ENCODE peak calls at places on chromosomes 12 and 14, in nine cellular contexts. L is spleen; O is WERI-Rb-1; T is AG04450; D is neuronal stem cell; J is adrenal gland; Y is cardiac muscle cell; M is CD8-positive, alpha-beta T cell; R is A549. V is an unnamed sample.

GRCh38 chr14:63759454-63759853 is 31.6 kb upstream of the SGPP1 start:
- DNase-seq in L (no peak), O (no peak), T (no peak), D (no peak), J (no peak), Y (no peak), M (no peak), R (no peak), V (no peak)

GRCh38 chr12:53948650-53949593 is 5.8 kb upstream of the HOXC12 start:
- DNase-seq in L (no peak), O (no peak), T (no peak), D (no peak), J (no peak), Y (no peak), M (no peak), R (peak; percentile 61), V (no peak)

GRCh38 chr12:104219908-104220404 is 4.4 kb downstream of the TXNRD1 start:
- DNase-seq in L (no peak), O (no peak), T (no peak), D (no peak), J (peak; percentile 75), Y (no peak), M (no peak), R (peak; percentile 99), V (peak; percentile 96)

GRCh38 chr12:62813031-62813829 is 121.7 kb downstream of the PPM1H start:
- DNase-seq in L (peak; percentile 82), O (no peak), T (peak; percentile 38), D (peak; percentile 62), J (peak; percentile 46), Y (peak; percentile 76), M (no peak), R (peak; percentile 83), V (peak; percentile 56)

GRCh38 chr12:77152623-77153193 is 87.3 kb upstream of the E2F7 start:
- DNase-seq in L (no peak), O (no peak), T (peak; percentile 20), D (peak; percentile 26), J (no peak), Y (peak; percentile 52), M (no peak), R (peak; percentile 31), V (peak; percentile 10)

GRCh38 chr14:38958589-38958988 is 144.4 kb downstream of the SEC23A start:
- DNase-seq in L (no peak), O (no peak), T (no peak), D (no peak), J (no peak), Y (no peak), M (no peak), R (no peak), V (no peak)

GRCh38 chr12:52559979-52560378 is 7.0 kb upstream of the KRT71 start:
- DNase-seq in L (no peak), O (no peak), T (no peak), D (no peak), J (no peak), Y (no peak), M (no peak), R (no peak), V (no peak)

GRCh38 chr12:29314421-29314820 is 66.6 kb downstream of the ERGIC2 start:
- DNase-seq in L (no peak), O (peak; percentile 72), T (no peak), D (no peak), J (peak; percentile 9), Y (no peak), M (no peak), R (no peak), V (no peak)

GRCh38 chr14:68665116-68665515 is 127.8 kb downstream of the ZFP36L1 start:
- DNase-seq in L (no peak), O (no peak), T (no peak), D (no peak), J (peak; percentile 49), Y (no peak), M (no peak), R (no peak), V (no peak)

GRCh38 chr14:36901846-36902245 is 240.2 kb downstream of the PAX9 start:
- DNase-seq in L (no peak), O (no peak), T (no peak), D (no peak), J (no peak), Y (no peak), M (no peak), R (no peak), V (peak; percentile 2)

DNA sequence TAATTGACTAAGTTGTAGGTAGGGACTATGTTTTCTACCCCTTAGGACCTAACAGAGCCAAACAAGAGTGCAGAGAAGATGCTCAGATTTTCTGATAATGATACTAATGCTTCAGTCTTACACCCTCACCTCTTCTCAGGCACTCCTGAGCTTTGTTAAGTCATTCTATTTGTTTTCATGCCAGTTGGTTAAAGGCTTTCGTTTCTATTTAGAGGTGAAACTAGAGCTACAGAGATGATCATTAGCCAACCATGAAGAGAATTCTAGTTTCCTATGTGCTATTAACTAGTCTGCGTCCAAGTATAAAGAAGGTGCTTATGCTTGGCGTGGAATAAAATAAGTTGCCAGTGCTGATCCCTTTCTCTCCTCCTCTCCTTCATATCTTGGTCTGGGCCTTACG is 34.6 kb upstream of the PYGL start:
- DNase-seq in L (no peak), O (no peak), T (no peak), D (no peak), J (no peak), Y (no peak), M (no peak), R (no peak), V (no peak)
- H3K27ac ChIP-seq in L (no peak overlapping the region), O (no peak overlapping the region), T (no peak overlapping the region), D (no peak overlapping the region), J (no peak overlapping the region), Y (no peak overlapping the region), M (no peak overlapping the region), R (no peak overlapping the region), V (no peak overlapping the region)

GRCh38 chr14:105496831-105497591 is 6.0 kb downstream of the TEDC1 start:
- DNase-seq in L (no peak), O (no peak), T (no peak), D (no peak), J (no peak), Y (no peak), M (no peak), R (no peak), V (no peak)
- H3K27ac ChIP-seq in L (no peak overlapping the region), O (peak overlapping the region; percentile 92), T (no peak overlapping the region), D (no peak overlapping the region), J (no peak overlapping the region), Y (no peak overlapping the region), M (no peak overlapping the region), R (no peak overlapping the region), V (peak overlapping the region; percentile 100)

GRCh38 chr12:1927751-1928351 is 9.4 kb upstream of the CACNA2D4 start:
- DNase-seq in L (peak; percentile 73), O (no peak), T (no peak), D (no peak), J (no peak), Y (peak; percentile 68), M (no peak), R (no peak), V (no peak)
- H3K27ac ChIP-seq in L (no peak overlapping the region), O (no peak overlapping the region), T (no peak overlapping the region), D (no peak overlapping the region), J (no peak overlapping the region), Y (peak overlapping the region; percentile 24), M (no peak overlapping the region), R (no peak overlapping the region), V (no peak overlapping the region)

DNA sequence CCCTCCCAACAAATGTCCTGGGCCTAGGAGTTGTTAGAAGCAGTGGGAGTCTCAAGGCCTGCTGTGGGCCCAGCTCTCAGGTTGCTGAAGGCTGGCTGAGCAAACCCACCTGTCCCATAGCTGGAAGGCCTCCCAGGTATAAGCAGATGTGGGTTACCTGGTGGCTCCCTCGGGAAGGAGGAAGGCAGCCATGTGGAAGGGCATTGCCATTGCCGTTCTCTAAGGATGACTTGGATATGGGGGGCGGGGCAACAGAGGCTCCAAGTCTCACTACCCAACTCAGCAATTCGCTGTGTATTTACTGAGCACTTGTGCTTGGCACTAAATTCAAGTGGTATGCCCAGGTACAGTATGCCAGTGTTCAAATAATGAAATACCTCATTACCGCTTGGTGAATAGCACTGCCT is 23.4 kb downstream of the HSPB8 start:
- DNase-seq in L (no peak), O (no peak), T (no peak), D (no peak), J (no peak), Y (no peak), M (no peak), R (no peak), V (no peak)
- H3K27ac ChIP-seq in L (no peak overlapping the region), O (no peak overlapping the region), T (no peak overlapping the region), D (no peak overlapping the region), J (no peak overlapping the region), Y (no peak overlapping the region), M (no peak overlapping the region), R (no peak overlapping the region), V (no peak overlapping the region)

DNA sequence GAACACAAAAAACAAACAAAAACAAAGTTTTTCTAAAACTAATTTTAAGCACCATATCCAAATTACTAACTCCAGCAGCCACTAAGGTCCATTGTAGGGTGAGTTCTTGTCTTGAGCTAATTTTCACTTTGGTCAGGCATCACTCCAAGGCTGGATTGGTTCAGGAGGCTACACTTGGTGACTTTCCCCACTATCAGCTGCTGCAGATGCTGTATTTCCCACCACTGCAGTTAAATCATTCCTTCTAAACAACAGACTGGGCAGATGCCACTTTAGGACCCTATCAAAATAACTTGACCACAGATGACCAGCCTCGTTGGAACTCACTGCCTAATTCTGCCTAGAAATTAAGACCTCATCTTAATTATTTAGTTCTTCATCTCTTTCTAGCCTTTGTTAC is 140.5 kb downstream of the SLC16A7 start:
- DNase-seq in L (no peak), O (no peak), T (no peak), D (no peak), J (no peak), Y (no peak), M (no peak), R (no peak), V (no peak)
- H3K27ac ChIP-seq in L (peak overlapping the region; percentile 65), O (no peak overlapping the region), T (peak overlapping the region; percentile 85), D (no peak overlapping the region), J (no peak overlapping the region), Y (no peak overlapping the region), M (no peak overlapping the region), R (no peak overlapping the region), V (no peak overlapping the region)

V was measured in RWPE1.